ENCODE peak calls at places on chromosome 16, in five cellular contexts. O, F, S, N and Q are unnamed samples.

GRCh38 chr16:76796431-76796830 is 394.6 kb upstream of the MON1B start:
- DNase-seq in F (no peak), O (no peak), N (no peak), S (no peak), Q (no peak)

GRCh38 chr16:84818133-84818532 is 1.7 kb upstream of the CRISPLD2 start:
- DNase-seq in O (no peak), S (no peak), N (no peak), F (no peak), Q (no peak)

GRCh38 chr16:55301385-55302008 is 22.5 kb upstream of the IRX6 start:
- DNase-seq in S (no peak), O (no peak), F (no peak), N (no peak), Q (no peak)

GRCh38 chr16:27436065-27436464 is 34.1 kb downstream of the IL21R start:
- DNase-seq in N (no peak), S (no peak), F (no peak), O (no peak), Q (no peak)

GRCh38 chr16:48282636-48283263 is 35.4 kb upstream of the ABCC11 start:
- DNase-seq in O (no peak), F (no peak), S (no peak), N (no peak), Q (no peak)

GRCh38 chr16:4675864-4676786 is 17.2 kb upstream of the NUDT16L1 start:
- DNase-seq in O (no peak), N (no peak), F (no peak), S (no peak), Q (no peak)

GRCh38 chr16:69105501-69106361 is at the start of gene HAS3:
- DNase-seq in S (peak), N (no peak), O (peak), F (peak), Q (peak)

GRCh38 chr16:6483634-6484033 is 849.0 kb upstream of the RBFOX1 start:
- DNase-seq in S (no peak), O (no peak), N (no peak), F (no peak), Q (no peak)

GRCh38 chr16:19140392-19140791 is 26.6 kb downstream of the ITPRIPL2 start:
- DNase-seq in N (no peak), O (no peak), F (no peak), S (no peak), Q (no peak)

GRCh38 chr16:14371778-14372431 is 258.2 kb downstream of the PARN start:
- DNase-seq in N (no peak), O (no peak), F (no peak), S (no peak), Q (no peak)

GRCh38 chr16:638836-639235 is 2.7 kb upstream of the METTL26 start:
- DNase-seq in F (no peak), S (no peak), O (no peak), N (no peak), Q (no peak)

GRCh38 chr16:79047337-79047736 is 553.2 kb downstream of the MAF start:
- DNase-seq in O (peak), N (no peak), S (no peak), F (peak), Q (no peak)

GRCh38 chr16:55019419-55020131 is 88.9 kb downstream of the IRX5 start:
- DNase-seq in S (no peak), O (no peak), N (no peak), F (no peak), Q (no peak)

GRCh38 chr16:57284206-57284951 is at the start of gene PLLP:
- DNase-seq in O (peak), N (no peak), F (peak), S (peak), Q (peak)

GRCh38 chr16:14364386-14365199 is 265.5 kb downstream of the PARN start:
- DNase-seq in F (peak), N (no peak), O (peak), S (peak), Q (peak)